ENCODE peak calls at places on chromosomes 16 and 17, in nine cellular contexts. E, A, V, X, L, S, U, Z and M are unnamed samples.

GRCh38 chr16:67384778-67385510 is 8.4 kb downstream of the TPPP3 start:
- DNase-seq in E (no peak), A (no peak), V (no peak), X (no peak), L (no peak), S (peak), U (no peak), Z (no peak), M (no peak)

GRCh38 chr16:55568151-55568693 is 1.7 kb downstream of the CAPNS2 start:
- DNase-seq in E (no peak), A (no peak), V (no peak), X (no peak), L (no peak), S (no peak), U (no peak), Z (peak), M (no peak)

GRCh38 chr16:88768041-88768876 is 16.8 kb downstream of the PIEZO1 start:
- DNase-seq in E (peak), A (no peak), V (no peak), X (no peak), L (no peak), S (peak), U (no peak), Z (no peak), M (no peak)

GRCh38 chr17:36671144-36671543 is 69.8 kb downstream of the MRM1 start:
- DNase-seq in E (no peak), A (no peak), V (no peak), X (no peak), L (no peak), S (no peak), U (no peak), Z (no peak), M (no peak)

GRCh38 chr17:57662644-57663308 is 82.3 kb downstream of the CCDC182 start:
- DNase-seq in E (peak), A (peak), V (peak), X (peak), L (peak), S (peak), U (peak), Z (peak), M (peak)

GRCh38 chr16:87412996-87413421 is 20.9 kb downstream of the MAP1LC3B start:
- DNase-seq in E (no peak), A (no peak), V (no peak), X (no peak), L (no peak), S (no peak), U (no peak), Z (no peak), M (no peak)

GRCh38 chr16:67326472-67327309 is at the start of the genes KCTD19 and LRRC36:
- DNase-seq in E (no peak), A (peak), V (peak), X (no peak), L (peak), S (peak), U (peak), Z (peak), M (no peak)

GRCh38 chr16:68985855-68986254 is 119.6 kb upstream of the HAS3 start:
- DNase-seq in E (no peak), A (no peak), V (no peak), X (no peak), L (no peak), S (peak), U (no peak), Z (no peak), M (no peak)

GRCh38 chr17:50834126-50834785 is 1.1 kb upstream of the WFIKKN2 start:
- DNase-seq in E (no peak), A (no peak), V (no peak), X (no peak), L (no peak), S (no peak), U (no peak), Z (no peak), M (no peak)

GRCh38 chr17:74919440-74920305 is 3.4 kb downstream of the USH1G start:
- DNase-seq in E (no peak), A (no peak), V (no peak), X (no peak), L (no peak), S (peak), U (peak), Z (no peak), M (no peak)

GRCh38 chr16:21656795-21657768 is 4.7 kb upstream of the IGSF6 start:
- DNase-seq in E (peak), A (no peak), V (no peak), X (no peak), L (no peak), S (peak), U (no peak), Z (no peak), M (no peak)

GRCh38 chr17:20171741-20172377 is 162.7 kb downstream of the SPECC1 start:
- DNase-seq in E (peak), A (no peak), V (no peak), X (no peak), L (no peak), S (no peak), U (peak), Z (no peak), M (no peak)

GRCh38 chr17:2406903-2407790 is 6.3 kb upstream of the MNT start:
- DNase-seq in E (peak), A (no peak), V (no peak), X (no peak), L (no peak), S (peak), U (peak), Z (no peak), M (no peak)

GRCh38 chr16:57479422-57480126 is 6.7 kb downstream of the DOK4 start:
- DNase-seq in E (peak), A (peak), V (no peak), X (no peak), L (no peak), S (peak), U (peak), Z (no peak), M (no peak)

GRCh38 chr17:52106638-52107261 is 51.8 kb downstream of the CA10 start:
- DNase-seq in E (peak), A (peak), V (no peak), X (no peak), L (peak), S (peak), U (peak), Z (peak), M (no peak)

GRCh38 chr17:34443832-34444469 is 80.9 kb upstream of the CCL1 start:
- DNase-seq in E (no peak), A (no peak), V (peak), X (no peak), L (no peak), S (no peak), U (no peak), Z (no peak), M (no peak)

GRCh38 chr17:7191571-7192270 is 12.6 kb upstream of the ASGR1 start:
- DNase-seq in E (no peak), A (no peak), V (no peak), X (no peak), L (no peak), S (peak), U (no peak), Z (no peak), M (no peak)

GRCh38 chr17:57672205-57672632 is 72.9 kb downstream of the CCDC182 start:
- DNase-seq in E (peak), A (no peak), V (no peak), X (no peak), L (no peak), S (peak), U (no peak), Z (peak), M (no peak)

GRCh38 chr16:64952177-64952576 is 169.7 kb downstream of the CDH11 start:
- DNase-seq in E (peak), A (no peak), V (no peak), X (no peak), L (no peak), S (peak), U (no peak), Z (no peak), M (no peak)

GRCh38 chr17:4507361-4508111 is 8.9 kb downstream of the SPNS2 start:
- DNase-seq in E (no peak), A (no peak), V (no peak), X (no peak), L (no peak), S (no peak), U (no peak), Z (no peak), M (no peak)

GRCh38 chr16:27222499-27223225 is 19.3 kb downstream of the KDM8 start:
- DNase-seq in E (peak), A (no peak), V (no peak), X (no peak), L (no peak), S (peak), U (peak), Z (no peak), M (no peak)

GRCh38 chr17:42363767-42364585 is 24.3 kb downstream of the STAT3 start:
- DNase-seq in E (no peak), A (no peak), V (no peak), X (no peak), L (no peak), S (peak), U (no peak), Z (no peak), M (no peak)

GRCh38 chr16:77657016-77657415 is 65.3 kb upstream of the NUDT7 start:
- DNase-seq in E (peak), A (no peak), V (no peak), X (no peak), L (no peak), S (peak), U (no peak), Z (no peak), M (no peak)